ENCODE peak calls at places on chromosomes 1 and 21, in eight cellular contexts. Q is foreskin fibroblast, D is neural progenitor cell, F is psoas muscle, I is fibroblast of mammary gland, R is HFF-Myc, J is Peyer's patch, Z is adrenal gland. S is an unnamed sample.

GRCh38 chr1:112337028-112337531 is 58.9 kb upstream of the CTTNBP2NL start:
- DNase-seq in Q (peak), D (peak), F (peak), I (peak), R (no peak), J (no peak), Z (peak), S (no peak)

GRCh38 chr21:46559291-46559983 is 45.4 kb downstream of the S100B start:
- DNase-seq in Q (no peak), D (no peak), F (no peak), I (no peak), R (no peak), J (peak), Z (no peak), S (no peak)

GRCh38 chr21:41616063-41616591 is 108.2 kb upstream of the TMPRSS2 start:
- DNase-seq in Q (peak), D (no peak), F (peak), I (peak), R (peak), J (no peak), Z (no peak), S (no peak)

GRCh38 chr1:221157026-221157761 is 278.0 kb downstream of the HLX start:
- DNase-seq in Q (no peak), D (no peak), F (no peak), I (no peak), R (no peak), J (no peak), Z (no peak), S (no peak)

GRCh38 chr1:201602413-201603265 is 63.7 kb downstream of the NAV1 start:
- DNase-seq in Q (peak), D (no peak), F (peak), I (peak), R (peak), J (no peak), Z (no peak), S (no peak)

GRCh38 chr1:98496246-98496995 is 165.1 kb upstream of the SNX7 start:
- DNase-seq in Q (no peak), D (no peak), F (no peak), I (peak), R (no peak), J (no peak), Z (no peak), S (no peak)

GRCh38 chr1:166164995-166165660 is 1.7 kb downstream of the FAM78B start:
- DNase-seq in Q (peak), D (peak), F (peak), I (peak), R (no peak), J (peak), Z (peak), S (peak)

GRCh38 chr1:11648732-11649158 is 5.5 kb downstream of the FBXO2 start:
- DNase-seq in Q (no peak), D (peak), F (no peak), I (no peak), R (no peak), J (peak), Z (no peak), S (no peak)

GRCh38 chr1:44605904-44606615 is 68.2 kb downstream of the TMEM53 start:
- DNase-seq in Q (peak), D (no peak), F (no peak), I (peak), R (no peak), J (no peak), Z (no peak), S (no peak)

GRCh38 chr1:248872752-248873408 is 14.0 kb upstream of the ZNF692 start:
- DNase-seq in Q (peak), D (peak), F (peak), I (peak), R (no peak), J (peak), Z (peak), S (peak)

GRCh38 chr1:55951291-55951690 is 628.1 kb downstream of the PLPP3 start:
- DNase-seq in Q (no peak), D (no peak), F (no peak), I (peak), R (no peak), J (no peak), Z (no peak), S (no peak)

GRCh38 chr1:75412616-75413015 is 198.3 kb downstream of the SLC44A5 start:
- DNase-seq in Q (no peak), D (no peak), F (no peak), I (no peak), R (no peak), J (no peak), Z (no peak), S (no peak)

GRCh38 chr1:67307251-67308060 is at the start of gene IL12RB2:
- DNase-seq in Q (no peak), D (peak), F (peak), I (no peak), R (no peak), J (no peak), Z (no peak), S (no peak)

GRCh38 chr1:243712890-243713425 is 137.1 kb downstream of the AKT3 start:
- DNase-seq in Q (no peak), D (no peak), F (no peak), I (peak), R (no peak), J (no peak), Z (no peak), S (no peak)

GRCh38 chr1:104874044-104874443 is 1124.3 kb downstream of the AMY1C start:
- DNase-seq in Q (no peak), D (no peak), F (no peak), I (no peak), R (no peak), J (no peak), Z (no peak), S (no peak)

DNA sequence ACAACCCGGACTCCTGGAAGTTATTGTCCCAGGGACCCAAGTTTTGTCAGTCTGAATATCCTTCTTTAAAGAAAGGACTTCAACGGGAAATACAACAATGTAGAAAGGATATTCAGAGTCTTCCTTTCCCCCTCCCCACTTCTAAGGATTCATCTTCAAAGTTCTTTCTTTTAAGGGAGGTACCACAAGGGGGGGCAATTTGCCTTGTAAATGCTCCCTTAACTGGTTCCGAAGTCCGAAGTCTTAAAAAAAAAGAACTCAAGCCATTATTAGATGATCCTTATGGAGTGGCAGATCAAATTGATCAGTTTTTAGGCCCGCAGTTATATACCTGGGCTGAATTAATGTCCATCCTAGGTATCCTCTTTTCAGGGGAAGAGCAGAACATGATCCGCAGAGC is 47.0 kb downstream of the SERINC2 start:
- DNase-seq in Q (peak), D (peak), F (no peak), I (peak), R (no peak), J (no peak), Z (no peak), S (no peak)
- TF ChIP-seq CTCF in Q (peak), D (peak), F (no peak), I (peak), R (peak), J (peak), Z (peak), S (peak)

DNA sequence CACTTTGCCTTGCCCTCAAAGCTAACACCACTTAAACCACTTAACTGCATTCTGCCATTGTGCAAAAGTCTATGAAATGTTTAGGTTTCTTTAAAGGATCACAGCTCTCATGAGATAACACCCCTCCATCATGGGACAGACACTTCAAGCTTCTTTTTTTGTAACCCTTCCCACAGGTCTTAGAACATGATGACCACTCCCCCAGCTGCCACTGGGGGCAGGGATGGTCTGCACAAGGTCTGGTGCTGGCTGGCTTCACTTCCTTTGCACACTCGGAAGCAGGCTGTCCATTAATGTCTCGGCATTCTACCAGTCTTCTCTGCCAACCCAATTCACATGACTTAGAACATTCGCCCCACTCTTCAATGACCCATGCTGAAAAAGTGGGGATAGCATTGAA is 7.7 kb downstream of the ADAMTS1 start:
- DNase-seq in Q (no peak), D (no peak), F (no peak), I (no peak), R (no peak), J (no peak), Z (no peak), S (no peak)
- TF ChIP-seq CTCF in Q (no peak), D (peak), F (no peak), I (no peak), R (no peak), J (no peak), Z (no peak), S (no peak)

GRCh38 chr1:61436016-61436415 is 288.9 kb downstream of the TM2D1 start:
- DNase-seq in Q (peak), D (no peak), F (no peak), I (no peak), R (no peak), J (no peak), Z (no peak), S (no peak)
- TF ChIP-seq CTCF in Q (no peak), D (peak), F (peak), I (no peak), R (no peak), J (no peak), Z (no peak), S (no peak)

GRCh38 chr1:23370744-23371710 is 1.4 kb upstream of the ZNF436 start:
- DNase-seq in Q (no peak), D (peak), F (no peak), I (peak), R (no peak), J (no peak), Z (no peak), S (no peak)
- TF ChIP-seq CTCF in Q (no peak), D (peak), F (no peak), I (no peak), R (no peak), J (no peak), Z (no peak), S (peak)

DNA sequence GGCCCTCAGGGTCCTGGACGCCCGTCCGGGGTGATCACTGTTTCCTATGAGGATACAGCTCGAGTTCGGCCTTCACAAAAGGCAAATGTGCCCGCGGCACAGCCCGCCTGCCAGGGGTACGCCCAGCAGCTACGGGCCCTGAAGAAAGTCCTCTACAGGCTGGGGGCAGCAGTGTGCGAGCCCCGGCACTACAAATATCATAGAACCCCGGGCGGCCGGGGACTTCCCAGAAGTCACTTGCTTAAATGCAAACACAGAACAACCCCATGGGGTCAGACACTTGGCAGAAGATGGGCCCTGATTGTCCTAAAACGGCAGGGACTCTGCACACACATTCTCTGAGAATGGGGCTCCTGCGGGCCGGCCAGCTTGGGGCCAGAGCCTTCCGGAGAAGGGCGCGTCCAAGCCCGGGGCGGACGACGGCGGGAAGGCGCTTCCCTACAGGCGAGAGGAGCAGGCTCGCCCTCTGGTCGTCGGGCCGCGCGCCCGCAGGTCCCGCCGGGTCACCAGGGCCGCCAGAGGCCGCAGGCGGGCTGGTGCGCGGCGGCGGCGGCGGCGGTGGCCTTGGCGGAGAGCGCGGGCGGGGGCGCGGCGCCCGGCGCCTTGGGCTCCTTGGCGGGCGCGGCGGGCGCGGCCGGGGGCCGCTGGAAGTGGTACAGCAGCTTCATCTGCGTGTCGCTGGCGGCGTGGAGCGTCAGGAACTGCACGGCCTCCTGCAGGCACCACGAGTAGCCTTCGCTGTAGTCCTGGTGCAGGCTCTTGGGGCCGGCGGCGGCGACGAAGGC is 905 bp downstream of the HES5 start:
- DNase-seq in Q (no peak), D (peak), F (peak), I (no peak), R (no peak), J (no peak), Z (peak), S (no peak)
- TF ChIP-seq CTCF in Q (no peak), D (no peak), F (no peak), I (no peak), R (no peak), J (no peak), Z (no peak), S (no peak)

GRCh38 chr1:178055093-178055492 is 38.8 kb upstream of the RASAL2 start:
- DNase-seq in Q (no peak), D (peak), F (peak), I (peak), R (no peak), J (no peak), Z (peak), S (no peak)
- TF ChIP-seq CTCF in Q (no peak), D (peak), F (peak), I (peak), R (no peak), J (no peak), Z (no peak), S (no peak)

GRCh38 chr1:241521718-241522117 is 2.2 kb upstream of the FH start:
- DNase-seq in Q (no peak), D (no peak), F (no peak), I (no peak), R (no peak), J (no peak), Z (no peak), S (no peak)

GRCh38 chr1:241513378-241513777 is 6.2 kb downstream of the FH start:
- DNase-seq in Q (no peak), D (no peak), F (no peak), I (no peak), R (no peak), J (no peak), Z (no peak), S (no peak)

GRCh38 chr1:241520080-241520465 is 518 bp upstream of the FH start:
- DNase-seq in Q (no peak), D (no peak), F (no peak), I (no peak), R (no peak), J (no peak), Z (no peak), S (no peak)

GRCh38 chr1:241519308-241520079 is at the start of gene FH:
- DNase-seq in Q (peak), D (peak), F (peak), I (peak), R (peak), J (peak), Z (peak), S (peak)

DNA sequence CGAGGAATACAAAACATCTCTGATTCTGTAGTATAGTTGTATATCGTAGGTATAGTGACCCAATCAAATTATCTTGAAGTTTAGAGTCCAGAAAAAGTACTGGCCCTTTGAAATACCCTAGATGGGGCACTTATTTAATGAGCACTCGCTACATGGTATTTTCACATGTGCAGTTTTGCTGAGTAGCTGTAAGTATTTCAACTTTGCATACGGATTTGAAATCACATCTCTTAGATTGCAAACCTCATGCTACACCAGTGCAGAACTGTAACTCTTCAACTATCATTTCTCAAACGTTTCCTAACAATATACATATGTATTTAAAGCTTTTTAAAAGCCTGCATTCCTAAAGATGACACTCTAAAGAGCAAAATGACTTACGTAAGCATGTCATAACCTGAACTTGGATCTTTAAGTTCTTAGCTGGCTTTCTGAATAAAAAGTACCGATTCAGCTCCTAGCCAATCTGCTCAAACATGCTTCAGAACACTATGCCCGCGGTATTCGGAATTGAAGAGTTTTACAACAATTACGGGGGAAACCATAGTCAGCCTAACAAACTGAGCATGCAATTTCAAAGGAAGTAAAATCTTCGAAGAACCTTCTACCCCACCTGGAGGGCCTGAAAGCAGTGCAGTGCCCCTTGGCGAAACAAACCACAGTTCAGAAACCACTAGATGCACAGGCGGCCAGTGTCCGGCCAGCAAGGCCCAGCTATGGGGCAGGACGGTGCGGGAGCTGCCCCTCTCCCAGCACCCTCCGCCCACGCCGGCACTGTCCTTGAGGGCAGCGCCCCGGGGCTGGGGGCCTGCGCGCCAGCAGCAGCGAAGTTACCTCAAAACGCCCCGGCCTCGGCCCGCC is 878 bp downstream of the FH start:
- DNase-seq in Q (no peak), D (no peak), F (no peak), I (peak), R (no peak), J (peak), Z (peak), S (no peak)
- TF ChIP-seq CTCF in Q (no peak), D (no peak), F (no peak), I (no peak), R (no peak), J (no peak), Z (no peak), S (no peak)

DNA sequence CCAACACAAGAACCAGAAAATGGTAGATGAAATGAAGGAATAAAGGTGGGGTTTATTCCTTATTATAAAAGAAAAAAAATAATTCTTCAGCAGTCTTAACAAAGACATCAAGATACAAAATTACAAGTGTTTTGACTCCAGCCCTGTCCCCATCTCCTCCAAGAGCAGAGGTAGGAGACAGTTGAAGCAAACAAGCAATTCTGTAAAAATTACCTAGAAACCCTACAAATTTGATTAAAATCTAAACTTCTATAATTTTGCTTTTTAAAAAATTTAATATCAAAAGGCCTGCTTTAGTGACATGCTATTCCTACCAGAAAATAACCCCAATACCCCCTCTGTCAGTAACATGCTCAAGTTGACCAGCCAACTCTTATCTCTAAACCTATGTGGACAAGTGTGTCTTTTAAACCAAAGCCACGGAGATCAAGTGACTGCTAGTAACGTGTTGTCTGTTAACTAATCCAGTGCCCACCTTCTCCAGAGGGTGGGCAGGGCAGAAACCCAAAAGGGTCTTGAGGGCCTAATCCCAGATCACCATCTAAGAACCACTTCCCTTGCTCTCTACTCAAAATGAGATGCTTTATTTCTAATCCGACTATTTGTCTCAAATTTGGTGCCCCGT is 8.4 kb downstream of the GLUL start:
- DNase-seq in Q (no peak), D (no peak), F (no peak), I (no peak), R (no peak), J (no peak), Z (no peak), S (no peak)
- TF ChIP-seq CTCF in Q (no peak), D (no peak), F (no peak), I (no peak), R (no peak), J (no peak), Z (no peak), S (no peak)

GRCh38 chr1:63845346-63845745 is 71.5 kb downstream of the ROR1 start:
- DNase-seq in Q (no peak), D (no peak), F (no peak), I (no peak), R (no peak), J (no peak), Z (no peak), S (no peak)
- TF ChIP-seq CTCF in Q (no peak), D (no peak), F (no peak), I (no peak), R (no peak), J (no peak), Z (no peak), S (no peak)

DNA sequence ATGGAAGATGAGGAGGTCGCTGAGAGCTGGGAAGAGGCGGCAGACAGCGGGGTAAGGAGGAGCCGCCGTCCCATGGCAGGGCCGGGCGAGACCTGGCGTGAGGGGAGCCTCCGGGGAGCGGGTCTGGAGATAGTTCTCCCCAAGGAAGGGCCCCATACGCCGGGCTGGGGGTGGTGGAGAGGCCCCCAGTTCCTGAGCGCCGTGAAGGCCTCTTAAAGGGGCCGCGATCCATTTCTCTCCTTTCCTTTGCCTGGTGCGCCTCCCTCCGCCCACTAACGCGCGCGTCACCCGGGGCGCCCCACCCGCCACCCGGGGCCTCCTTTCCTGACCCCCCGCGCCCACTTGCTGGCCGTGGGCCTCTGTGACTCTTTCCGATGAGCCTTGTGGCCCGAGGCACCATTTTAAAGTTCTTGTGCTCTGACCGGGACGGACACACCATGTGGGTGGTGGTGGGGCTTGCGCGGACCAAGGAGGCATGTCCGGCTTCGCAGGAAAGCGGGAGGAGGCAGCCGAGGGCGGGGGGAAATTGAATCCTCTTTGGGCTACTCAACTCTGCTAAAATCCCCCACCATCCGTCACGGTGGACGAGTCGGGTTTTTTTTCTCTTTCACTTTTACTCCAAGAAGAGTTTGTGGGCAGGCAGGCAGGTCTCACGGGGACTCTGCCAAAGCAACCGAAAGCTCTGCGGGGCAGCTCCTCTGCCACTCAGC is 371 bp downstream of the SZRD1 start:
- DNase-seq in Q (peak), D (peak), F (peak), I (peak), R (peak), J (peak), Z (peak), S (peak)
- TF ChIP-seq CTCF in Q (no peak), D (peak), F (no peak), I (no peak), R (no peak), J (no peak), Z (no peak), S (peak)